ENCODE peak calls at places on chromosomes 12 and 14, in eight cellular contexts. C is naive B cell; X is effector memory CD4-positive, alpha-beta T cell; U is occipital lobe; O is HCEC 1CT; G is transverse colon; H is retina; D is COR-L47. N is an unnamed sample.

GRCh38 chr12:42128888-42129287 is 15.8 kb downstream of the GXYLT1 start:
- DNase-seq in X (no peak), O (no peak), U (no peak), G (no peak), H (no peak), D (no peak), C (no peak), N (no peak)

GRCh38 chr14:84465890-84466289 is 1064.1 kb upstream of the FLRT2 start:
- DNase-seq in O (no peak), C (no peak), H (no peak), X (no peak), D (no peak), U (no peak), G (no peak), N (peak)

GRCh38 chr12:75087656-75088055 is 122.0 kb downstream of the KCNC2 start:
- DNase-seq in C (no peak), X (no peak), D (no peak), G (no peak), O (peak), H (peak), U (no peak), N (no peak)

GRCh38 chr12:64781374-64782029 is 22.3 kb upstream of the GNS start:
- DNase-seq in G (no peak), C (peak), D (peak), H (peak), O (no peak), X (no peak), U (no peak), N (peak)

GRCh38 chr14:96253140-96253539 is 2.9 kb upstream of the BDKRB1 start:
- DNase-seq in O (peak), D (no peak), U (no peak), C (no peak), X (no peak), H (no peak), G (no peak), N (no peak)

GRCh38 chr12:102960766-102961487 is 3.5 kb downstream of the ASCL1 start:
- DNase-seq in U (peak), D (peak), X (no peak), C (no peak), O (no peak), H (peak), G (no peak), N (peak)

GRCh38 chr14:53209370-53209769 is 56.2 kb upstream of the DDHD1 start:
- DNase-seq in C (no peak), U (no peak), D (no peak), O (peak), H (no peak), G (no peak), X (no peak), N (no peak)

GRCh38 chr12:100554608-100555077 is 18.8 kb upstream of the GAS2L3 start:
- DNase-seq in X (no peak), G (no peak), U (no peak), C (peak), O (peak), D (peak), H (peak), N (peak)

GRCh38 chr12:25276199-25276937 is 25.6 kb upstream of the KRAS start:
- DNase-seq in O (peak), G (peak), U (no peak), X (no peak), H (no peak), C (no peak), D (no peak), N (peak)

N was measured in NCI-H748 treated with DMSO at 0.1 percent for 48 hours.